ENCODE peak calls at places on chromosomes 16 and 17, in nine cellular contexts. R is nucleus accumbens; A is lower leg skin; H is tibial nerve; P is lung; D is stimulated activated CD4-positive, alpha-beta T cell treated with anti-CD3 and anti-CD28 coated beads, Interleukin-1b, Interleukin-23, amount 100 ng/mL, for 1 hour; O is anterior cingulate cortex; W is CD8-positive, alpha-beta memory T cell; B is stimulated activated CD8-positive, alpha-beta memory T cell treated with anti-CD3 and anti-CD28 coated beads, Interleukin-2, amount 100 ng/mL, for 1 hour. C is an unnamed sample.

GRCh38 chr16:30533748-30534367 is 800 bp downstream of the ZNF747 start:
- DNase-seq in R (no peak), A (no peak), H (no peak), P (no peak), D (no peak), O (no peak), W (no peak), B (no peak), C (no peak)

GRCh38 chr16:27547134-27547533 is 2.6 kb downstream of the GTF3C1 start:
- DNase-seq in R (no peak), A (peak), H (no peak), P (no peak), D (no peak), O (no peak), W (no peak), B (no peak), C (no peak)

GRCh38 chr17:76250141-76250540 is 9.8 kb upstream of the RNF157 start:
- DNase-seq in R (no peak), A (no peak), H (no peak), P (no peak), D (no peak), O (no peak), W (no peak), B (no peak), C (no peak)

GRCh38 chr16:22308824-22309520 is 11.8 kb downstream of the POLR3E start:
- DNase-seq in R (no peak), A (no peak), H (no peak), P (no peak), D (no peak), O (no peak), W (no peak), B (no peak), C (no peak)

GRCh38 chr17:58204796-58205195 is 12.3 kb downstream of the EPX start:
- DNase-seq in R (no peak), A (no peak), H (no peak), P (no peak), D (no peak), O (no peak), W (no peak), B (no peak), C (no peak)

GRCh38 chr16:54009464-54010176 is 277.0 kb downstream of the IRX3 start:
- DNase-seq in R (no peak), A (no peak), H (no peak), P (no peak), D (no peak), O (no peak), W (no peak), B (no peak), C (no peak)

GRCh38 chr17:28693866-28694265 is 17.8 kb downstream of the PROCA1 start:
- DNase-seq in R (no peak), A (no peak), H (no peak), P (no peak), D (no peak), O (peak), W (no peak), B (no peak), C (no peak)

GRCh38 chr17:28613916-28614315 is at the start of gene RSKR:
- DNase-seq in R (peak), A (no peak), H (no peak), P (no peak), D (no peak), O (no peak), W (no peak), B (no peak), C (no peak)

GRCh38 chr16:19515765-19516164 is 6.1 kb downstream of the GDE1 start:
- DNase-seq in R (no peak), A (no peak), H (no peak), P (no peak), D (no peak), O (no peak), W (no peak), B (no peak), C (no peak)

GRCh38 chr17:81578561-81579225 is 26.5 kb upstream of the FAAP100 start:
- DNase-seq in R (no peak), A (no peak), H (no peak), P (no peak), D (no peak), O (no peak), W (no peak), B (no peak), C (no peak)

GRCh38 chr17:42411321-42411820 is 11.7 kb downstream of the CAVIN1 start:
- DNase-seq in R (no peak), A (no peak), H (no peak), P (no peak), D (no peak), O (no peak), W (no peak), B (no peak), C (no peak)

GRCh38 chr16:9297437-9298113 is 206.1 kb downstream of the HAPSTR1 start:
- DNase-seq in R (peak), A (no peak), H (no peak), P (no peak), D (no peak), O (no peak), W (no peak), B (no peak), C (no peak)

GRCh38 chr17:78839762-78840529 is 668 bp downstream of the USP36 start:
- DNase-seq in R (no peak), A (peak), H (no peak), P (peak), D (no peak), O (no peak), W (peak), B (no peak), C (peak)

GRCh38 chr17:61619493-61619892 is 28.5 kb upstream of the NACA2 start:
- DNase-seq in R (no peak), A (no peak), H (no peak), P (no peak), D (no peak), O (no peak), W (no peak), B (no peak), C (no peak)

GRCh38 chr17:72587773-72588511 is 467.1 kb downstream of the SOX9 start:
- DNase-seq in R (no peak), A (no peak), H (no peak), P (no peak), D (no peak), O (no peak), W (no peak), B (no peak), C (no peak)

GRCh38 chr17:27612160-27612767 is 18.7 kb upstream of the LGALS9 start:
- DNase-seq in R (no peak), A (no peak), H (no peak), P (no peak), D (no peak), O (no peak), W (no peak), B (no peak), C (no peak)

GRCh38 chr17:38601539-38602351 is 4.0 kb downstream of the SRCIN1 start:
- DNase-seq in R (no peak), A (no peak), H (no peak), P (no peak), D (no peak), O (no peak), W (no peak), B (no peak), C (no peak)

GRCh38 chr17:82029391-82029790 is 2.1 kb upstream of the RAC3 start:
- DNase-seq in R (no peak), A (no peak), H (no peak), P (no peak), D (no peak), O (no peak), W (no peak), B (no peak), C (no peak)

GRCh38 chr16:12323007-12323699 is 346.6 kb downstream of the SNX29 start:
- DNase-seq in R (no peak), A (no peak), H (no peak), P (no peak), D (no peak), O (no peak), W (no peak), B (no peak), C (peak)

GRCh38 chr17:10754109-10754508 is 24.3 kb upstream of the TMEM220 start:
- DNase-seq in R (no peak), A (no peak), H (no peak), P (no peak), D (no peak), O (no peak), W (no peak), B (no peak), C (no peak)

GRCh38 chr16:86072328-86073102 is 173.6 kb downstream of the IRF8 start:
- DNase-seq in R (peak), A (peak), H (peak), P (peak), D (no peak), O (no peak), W (no peak), B (no peak), C (no peak)

GRCh38 chr16:84520778-84521770 is 16.6 kb upstream of the MEAK7 start:
- DNase-seq in R (no peak), A (no peak), H (no peak), P (peak), D (no peak), O (no peak), W (no peak), B (no peak), C (no peak)

GRCh38 chr16:89040391-89040790 is 53.3 kb upstream of the ACSF3 start:
- DNase-seq in R (no peak), A (no peak), H (no peak), P (no peak), D (no peak), O (no peak), W (no peak), B (no peak), C (no peak)

GRCh38 chr17:78898075-78898836 is 4.7 kb downstream of the CEP295NL start:
- DNase-seq in R (no peak), A (no peak), H (no peak), P (no peak), D (no peak), O (no peak), W (no peak), B (no peak), C (no peak)